ENCODE peak calls at places on chromosomes 3 and 15, in ten cellular contexts. H is neuronal stem cell; Q is lung microvascular endothelial cell; E is AG20443; J is activated CD4-positive, alpha-beta memory T cell treated with anti-CD3 and anti-CD28 coated beads, Interleukin-2, amount 10 ng/mL, durations not matched to agents 7 days and 5 days; R is T1000; V is neural crest cell; S is activated CD4-positive, alpha-beta T cell treated with anti-CD3 and anti-CD28 coated beads, Interleukin-2, amount 50 U/mL, for 24 hours; D is activated T-cell treated with anti-CD3 and anti-CD28 coated beads, Interleukin-2, amount 50 U/mL, for 4 hours; A is activated CD8-positive, alpha-beta memory T cell treated with anti-CD3 and anti-CD28 coated beads for 48 hours. M is an unnamed sample.

GRCh38 chr3:98972155-98972554 is 70.7 kb upstream of the DCBLD2 start:
- DNase-seq in D (no peak), E (peak), Q (peak), H (no peak), R (peak), V (no peak), J (no peak), S (no peak), A (no peak), M (no peak)

GRCh38 chr3:49461443-49462171 is 8.5 kb upstream of the DAG1 start:
- DNase-seq in V (no peak), D (no peak), J (no peak), S (no peak), Q (no peak), R (no peak), E (peak), A (no peak), H (no peak), M (no peak)

GRCh38 chr15:89332446-89332845 is 2.2 kb downstream of the POLG start:
- DNase-seq in S (no peak), V (no peak), D (no peak), Q (peak), H (no peak), J (no peak), A (no peak), E (peak), R (no peak), M (no peak)

GRCh38 chr15:80803580-80804525 is 24.7 kb downstream of the CEMIP start:
- DNase-seq in R (no peak), S (peak), A (no peak), Q (no peak), J (no peak), D (no peak), V (no peak), E (no peak), H (no peak), M (no peak)

GRCh38 chr3:195896361-195897080 is 11.8 kb downstream of the TNK2 start:
- DNase-seq in S (no peak), E (peak), Q (peak), V (no peak), D (no peak), R (no peak), H (no peak), J (no peak), A (no peak), M (no peak)

GRCh38 chr3:156233875-156234274 is 113.5 kb downstream of the KCNAB1 start:
- DNase-seq in A (no peak), Q (no peak), D (no peak), V (no peak), J (no peak), H (no peak), E (no peak), S (no peak), R (no peak), M (peak)

GRCh38 chr3:185733980-185734724 is 90.7 kb downstream of the IGF2BP2 start:
- DNase-seq in S (no peak), H (peak), A (no peak), V (peak), D (no peak), E (peak), J (no peak), R (peak), Q (peak), M (no peak)

GRCh38 chr15:100131321-100132224 is 210.2 kb downstream of the ADAMTS17 start:
- DNase-seq in Q (peak), E (no peak), V (peak), R (no peak), S (peak), A (no peak), D (peak), H (no peak), J (peak), M (no peak)

GRCh38 chr3:24607281-24607680 is 112.6 kb upstream of the THRB start:
- DNase-seq in E (no peak), J (no peak), R (no peak), S (no peak), V (no peak), D (no peak), Q (no peak), A (no peak), H (no peak), M (no peak)

GRCh38 chr3:158152186-158152585 is 42.3 kb downstream of the RSRC1 start:
- DNase-seq in V (no peak), D (no peak), E (peak), J (no peak), Q (peak), A (no peak), H (no peak), R (no peak), S (no peak), M (no peak)

GRCh38 chr3:73192036-73192738 is 130.7 kb downstream of the EBLN2 start:
- DNase-seq in J (no peak), Q (no peak), H (peak), S (no peak), R (no peak), V (no peak), D (no peak), E (no peak), A (no peak), M (no peak)

GRCh38 chr3:117026401-117026800 is 316.8 kb downstream of the TUSC7 start:
- DNase-seq in D (no peak), R (no peak), J (no peak), A (no peak), Q (no peak), E (no peak), H (no peak), V (no peak), S (no peak), M (no peak)

GRCh38 chr3:40924559-40925058 is 274.7 kb upstream of the CTNNB1 start:
- DNase-seq in R (no peak), S (no peak), V (no peak), E (no peak), H (no peak), J (no peak), Q (no peak), A (no peak), D (no peak), M (no peak)

GRCh38 chr3:125055165-125055912 is 458 bp downstream of the HEG1 start:
- DNase-seq in J (peak), R (no peak), A (no peak), D (peak), E (peak), V (no peak), S (no peak), Q (peak), H (no peak), M (no peak)

GRCh38 chr3:142088522-142088921 is 60.8 kb downstream of the TFDP2 start:
- DNase-seq in J (no peak), H (no peak), R (no peak), D (no peak), E (no peak), S (no peak), A (no peak), V (no peak), Q (no peak), M (peak)

GRCh38 chr3:152203677-152204076 is 65.1 kb upstream of the MBNL1 start:
- DNase-seq in H (no peak), J (no peak), R (no peak), Q (no peak), A (no peak), S (no peak), E (no peak), V (no peak), D (no peak), M (no peak)

M was measured in keratinocyte.